ENCODE peak calls at places on chromosome 20, in four cellular contexts. One of them, this sample, is unnamed.

GRCh38 chr20:37345339-37346231 is at the start of gene SRC:
- DNase-seq in spleen: peak
- DNase-seq in ELR: peak
- DNase-seq in neural crest cell: peak
- DNase-seq in this sample: peak

GRCh38 chr20:50376888-50377459 is 133.2 kb upstream of the PTPN1 start:
- DNase-seq in spleen: no peak
- DNase-seq in ELR: peak
- DNase-seq in neural crest cell: no peak
- DNase-seq in this sample: no peak

GRCh38 chr20:6582449-6582848 is 185.0 kb upstream of the BMP2 start:
- DNase-seq in ELR: no peak
- DNase-seq in spleen: no peak
- DNase-seq in neural crest cell: no peak
- DNase-seq in this sample: no peak

GRCh38 chr20:44579313-44580090 is 2.9 kb upstream of the PKIG start:
- DNase-seq in spleen: no peak
- DNase-seq in neural crest cell: no peak
- DNase-seq in ELR: no peak
- DNase-seq in this sample: no peak

GRCh38 chr20:32208499-32209154 is 947 bp downstream of the POFUT1 start:
- DNase-seq in spleen: no peak
- DNase-seq in neural crest cell: no peak
- DNase-seq in ELR: no peak
- DNase-seq in this sample: no peak

GRCh38 chr20:4702562-4703280 is 19.0 kb upstream of the PRND start:
- DNase-seq in neural crest cell: no peak
- DNase-seq in ELR: peak
- DNase-seq in spleen: no peak
- DNase-seq in this sample: no peak

GRCh38 chr20:62539208-62539607 is 63.4 kb upstream of the GATA5 start:
- DNase-seq in spleen: no peak
- DNase-seq in ELR: no peak
- DNase-seq in neural crest cell: no peak
- DNase-seq in this sample: no peak

GRCh38 chr20:4946585-4947378 is 54.5 kb downstream of the SLC23A2 start:
- DNase-seq in ELR: no peak
- DNase-seq in spleen: no peak
- DNase-seq in neural crest cell: no peak
- DNase-seq in this sample: no peak

This sample was measured in NCI-H460.